ENCODE peak calls at places on chromosomes 1 and 21, in seven cellular contexts. X, P, I, T, A, Y and L are unnamed samples.
A peak's percentile ranks its signal among the peaks of the same experiment; 100 is the strongest.

GRCh38 chr21:38944903-38945302 is 139.2 kb downstream of the ETS2 start:
- DNase-seq in X (no peak), P (no peak), I (no peak), T (no peak), A (no peak), Y (no peak), L (no peak)

GRCh38 chr1:158101944-158102343 is 78.8 kb upstream of the CD1D start:
- DNase-seq in X (no peak), P (no peak), I (peak; percentile 33), T (no peak), A (no peak), Y (no peak), L (no peak)

GRCh38 chr1:109733235-109733634 is 7.6 kb downstream of the GSTM3 start:
- DNase-seq in X (no peak), P (no peak), I (no peak), T (no peak), A (no peak), Y (no peak), L (no peak)

GRCh38 chr1:38138498-38139233 is 92.1 kb upstream of the POU3F1 start:
- DNase-seq in X (peak; percentile 89), P (peak; percentile 92), I (peak; percentile 87), T (peak; percentile 81), A (no peak), Y (peak; percentile 82), L (peak; percentile 53)

GRCh38 chr1:15678578-15678977 is 5.5 kb upstream of the PLEKHM2 start:
- DNase-seq in X (no peak), P (no peak), I (no peak), T (no peak), A (peak; percentile 14), Y (no peak), L (no peak)

GRCh38 chr21:38914531-38915385 is 109.0 kb downstream of the ETS2 start:
- DNase-seq in X (no peak), P (no peak), I (no peak), T (no peak), A (no peak), Y (no peak), L (no peak)

GRCh38 chr1:20729155-20729931 is 3.2 kb downstream of the SH2D5 start:
- DNase-seq in X (no peak), P (no peak), I (peak; percentile 13), T (peak; percentile 32), A (no peak), Y (no peak), L (no peak)

GRCh38 chr1:44067258-44068250 is 36.3 kb upstream of the SLC6A9 start:
- DNase-seq in X (no peak), P (no peak), I (no peak), T (no peak), A (no peak), Y (no peak), L (no peak)

GRCh38 chr1:242189591-242189990 is 190.7 kb upstream of the MAP1LC3C start:
- DNase-seq in X (no peak), P (no peak), I (no peak), T (no peak), A (no peak), Y (no peak), L (no peak)

GRCh38 chr1:4527819-4528218 is 126.6 kb upstream of the AJAP1 start:
- DNase-seq in X (no peak), P (no peak), I (no peak), T (no peak), A (no peak), Y (no peak), L (no peak)

GRCh38 chr1:94989911-94990463 is 63.1 kb upstream of the CNN3 start:
- DNase-seq in X (no peak), P (no peak), I (no peak), T (no peak), A (no peak), Y (no peak), L (no peak)

GRCh38 chr21:41480086-41480690 is 27.8 kb downstream of the TMPRSS2 start:
- DNase-seq in X (no peak), P (no peak), I (no peak), T (no peak), A (no peak), Y (peak; percentile 86), L (no peak)
- TF ChIP-seq CTCF in X (no peak), P (no peak), I (no peak), T (no peak), A (no peak), Y (no peak), L (no peak)

DNA sequence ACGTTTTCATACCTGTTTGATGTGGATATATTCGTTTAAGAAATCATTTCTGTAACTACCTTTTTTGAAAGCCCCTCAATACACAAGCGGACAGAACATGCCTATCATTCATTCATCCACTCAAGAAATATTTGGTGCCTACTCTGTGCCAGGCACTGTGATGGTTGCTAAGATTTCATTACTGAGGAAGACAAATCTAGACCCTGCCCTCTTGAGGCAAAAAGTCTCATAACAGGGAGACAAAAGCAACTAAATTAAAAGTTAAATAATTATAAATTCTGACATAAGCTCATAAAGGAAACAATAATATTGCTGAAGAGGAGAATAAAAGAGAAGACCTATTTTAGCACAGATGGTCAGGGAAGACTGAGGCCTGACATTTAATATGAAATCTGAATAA is 203.5 kb upstream of the ZNHIT6 start:
- DNase-seq in X (no peak), P (no peak), I (no peak), T (no peak), A (peak; percentile 3), Y (no peak), L (no peak)
- TF ChIP-seq CTCF in X (peak; percentile 34), P (no peak), I (no peak), T (peak; percentile 15), A (no peak), Y (no peak), L (no peak)

GRCh38 chr1:46180082-46180616 is 3.9 kb upstream of the P3R3URF start:
- DNase-seq in X (no peak), P (no peak), I (no peak), T (no peak), A (peak; percentile 85), Y (peak; percentile 86), L (no peak)
- TF ChIP-seq CTCF in X (no peak), P (no peak), I (no peak), T (no peak), A (peak; percentile 40), Y (no peak), L (no peak)

GRCh38 chr1:178291166-178291565 is 197.3 kb downstream of the RASAL2 start:
- DNase-seq in X (no peak), P (no peak), I (no peak), T (no peak), A (no peak), Y (no peak), L (no peak)

GRCh38 chr1:178300350-178300699 is 196.4 kb downstream of the CLEC20A start:
- DNase-seq in X (no peak), P (no peak), I (no peak), T (no peak), A (no peak), Y (no peak), L (no peak)

DNA sequence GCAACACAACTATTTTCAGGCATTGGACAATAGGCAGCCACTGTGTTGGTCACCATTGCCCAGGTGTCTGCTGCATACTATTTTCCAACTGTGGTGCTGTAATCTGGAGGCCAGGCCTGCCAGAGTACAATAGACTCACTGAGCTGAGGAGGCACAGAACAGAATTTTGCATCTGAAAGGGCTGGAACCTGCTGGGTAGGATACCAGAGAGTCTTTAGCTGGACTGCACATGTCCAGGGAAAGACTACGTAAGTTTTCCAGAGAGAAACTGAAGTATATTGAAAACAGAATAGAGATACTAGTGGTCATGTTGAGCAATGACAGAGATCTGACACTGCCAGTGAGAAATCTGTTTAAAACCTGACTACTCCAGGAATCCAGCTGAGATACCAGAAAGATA is 200.8 kb downstream of the RASAL2 start:
- DNase-seq in X (no peak), P (no peak), I (no peak), T (no peak), A (no peak), Y (no peak), L (no peak)
- TF ChIP-seq CTCF in X (no peak), P (no peak), I (no peak), T (no peak), A (peak; percentile 20), Y (no peak), L (no peak)

DNA sequence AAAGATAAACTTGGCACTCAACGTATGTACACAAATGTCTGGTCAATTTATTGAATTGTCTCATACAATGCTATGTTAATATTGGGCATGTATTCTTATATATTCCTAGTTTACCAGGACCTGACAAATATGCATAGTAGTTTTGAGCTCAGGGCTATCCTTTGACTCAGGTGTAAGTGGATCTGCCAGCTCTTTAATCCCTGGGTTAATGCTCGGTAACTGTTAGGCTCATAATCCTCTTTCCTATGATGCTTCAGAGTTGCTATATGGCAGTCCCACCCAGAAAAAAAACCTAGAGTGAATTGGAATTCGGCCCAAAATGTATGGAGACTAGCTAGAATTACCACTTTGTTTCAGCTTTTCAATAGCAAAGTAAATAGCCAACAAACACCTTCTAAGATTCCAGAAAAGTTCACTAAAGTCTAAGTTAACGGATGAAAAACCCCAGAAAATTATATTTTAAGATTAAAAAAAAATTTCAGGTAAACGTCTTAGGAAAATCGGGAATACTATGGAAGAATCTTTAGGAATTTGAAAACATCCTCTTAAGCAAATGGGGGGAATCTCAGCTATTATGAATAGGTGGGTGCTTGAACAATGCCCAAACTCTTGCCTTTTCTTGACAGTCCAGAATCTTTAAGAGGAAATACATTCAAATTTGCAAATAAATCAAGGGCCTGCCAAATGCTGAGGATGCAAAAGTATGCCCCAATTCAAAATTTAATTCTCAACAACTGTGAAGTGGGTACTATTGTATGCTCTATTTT is 10.9 kb downstream of the H3-3A start:
- DNase-seq in X (no peak), P (no peak), I (no peak), T (no peak), A (no peak), Y (no peak), L (no peak)
- TF ChIP-seq CTCF in X (no peak), P (no peak), I (no peak), T (no peak), A (no peak), Y (no peak), L (no peak)